ENCODE peak calls at places on chromosomes 1 and 21, in four cellular contexts. L is CD8-positive, alpha-beta memory T cell; Q is NCI-H446 treated with DMSO at 0.1 percent for 48 hours; A is stimulated activated CD8-positive, alpha-beta memory T cell treated with anti-CD3 and anti-CD28 coated beads, Interleukin-2, amount 100 ng/mL, for 1 hour. T is an unnamed sample.

GRCh38 chr1:29650041-29650400 is 413.7 kb downstream of the PTPRU start:
- DNase-seq in Q (no peak), A (no peak), L (no peak), T (no peak)

GRCh38 chr1:65813956-65814355 is 21.3 kb downstream of the PDE4B start:
- DNase-seq in Q (peak), L (no peak), A (no peak), T (no peak)

GRCh38 chr1:198913667-198914066 is 274.8 kb downstream of the PTPRC start:
- DNase-seq in A (no peak), L (no peak), Q (no peak), T (no peak)

GRCh38 chr1:36108314-36108713 is 16.7 kb downstream of the COL8A2 start:
- DNase-seq in A (no peak), L (no peak), Q (no peak), T (no peak)

GRCh38 chr1:223700388-223700918 is 11.9 kb upstream of the CAPN2 start:
- DNase-seq in L (no peak), Q (no peak), A (no peak), T (peak)

GRCh38 chr21:42057861-42058437 is 13.2 kb upstream of the UMODL1 start:
- DNase-seq in L (peak), Q (no peak), A (no peak), T (no peak)

GRCh38 chr1:14996133-14997050 is 157.2 kb upstream of the TMEM51 start:
- DNase-seq in A (no peak), Q (no peak), L (no peak), T (peak)

GRCh38 chr1:89894210-89894668 is 73.4 kb downstream of the LRRC8D start:
- DNase-seq in Q (no peak), L (no peak), A (no peak), T (no peak)

GRCh38 chr21:16519012-16519411 is 789.2 kb downstream of the USP25 start:
- DNase-seq in L (no peak), Q (no peak), A (no peak), T (no peak)

GRCh38 chr1:231206856-231207255 is 34.2 kb upstream of the GNPAT start:
- DNase-seq in L (no peak), Q (no peak), A (no peak), T (peak)

GRCh38 chr1:209229494-209230059 is 353.9 kb upstream of the CAMK1G start:
- DNase-seq in Q (no peak), A (no peak), L (no peak), T (no peak)

GRCh38 chr1:55506686-55507577 is 291.8 kb upstream of the USP24 start:
- DNase-seq in Q (no peak), L (no peak), A (no peak), T (peak)

GRCh38 chr1:230416430-230416829 is 9.7 kb downstream of the PGBD5 start:
- DNase-seq in Q (no peak), A (no peak), L (no peak), T (no peak)

GRCh38 chr1:55060133-55060999 is 21.0 kb downstream of the PCSK9 start:
- DNase-seq in A (no peak), Q (no peak), L (no peak), T (no peak)

GRCh38 chr1:147878022-147878421 is 24.6 kb upstream of the GJA8 start:
- DNase-seq in L (no peak), A (no peak), Q (no peak), T (no peak)

GRCh38 chr1:43441894-43442632 is 11.7 kb downstream of the HYI start:
- DNase-seq in Q (no peak), A (no peak), L (no peak), T (no peak)

GRCh38 chr1:24695202-24695974 is 49.9 kb upstream of the CLIC4 start:
- DNase-seq in A (no peak), L (no peak), Q (no peak), T (no peak)

GRCh38 chr1:209534496-209535250 is 48.8 kb upstream of the CAMK1G start:
- DNase-seq in L (no peak), A (no peak), Q (no peak), T (peak)

GRCh38 chr1:213939888-213940287 is 47.9 kb upstream of the PROX1 start:
- DNase-seq in Q (no peak), A (no peak), L (no peak), T (no peak)

GRCh38 chr1:66214901-66215300 is 319.1 kb upstream of the SGIP1 start:
- DNase-seq in A (no peak), L (no peak), Q (no peak), T (no peak)

GRCh38 chr1:10429868-10430215 is 391 bp upstream of the CENPS start:
- DNase-seq in Q (no peak), L (no peak), A (no peak), T (no peak)

GRCh38 chr1:76759950-76760349 is 107.3 kb upstream of the ST6GALNAC5 start:
- DNase-seq in A (no peak), Q (no peak), L (no peak), T (no peak)

GRCh38 chr1:187038789-187039188 is 210.0 kb downstream of the PLA2G4A start:
- DNase-seq in L (no peak), A (no peak), Q (no peak), T (no peak)

GRCh38 chr1:32404956-32405355 is 10.7 kb upstream of the BSDC1 start:
- DNase-seq in A (no peak), L (no peak), Q (no peak), T (no peak)

GRCh38 chr21:14361958-14362357 is 21.0 kb downstream of the HSPA13 start:
- DNase-seq in Q (no peak), L (no peak), A (no peak), T (no peak)

GRCh38 chr1:204453141-204453772 is 41.3 kb downstream of the PIK3C2B start:
- DNase-seq in A (peak), Q (no peak), L (peak), T (no peak)